ENCODE peak calls at places on chromosomes 2 and 18, in ten cellular contexts. V, W, D, N, T, L, M, J, U and F are unnamed samples.
A peak's percentile ranks its signal among the peaks of the same experiment; 100 is the strongest.

GRCh38 chr18:77131100-77131651 is 1.4 kb downstream of the MBP start:
- DNase-seq in V (no peak), W (no peak), D (peak; percentile 30), N (no peak), T (no peak), L (no peak), M (peak; percentile 41), J (no peak), U (no peak), F (no peak)

GRCh38 chr18:23453657-23454011 is 547 bp downstream of the RIOK3 start:
- DNase-seq in V (no peak), W (peak; percentile 36), D (peak; percentile 37), N (no peak), T (peak; percentile 43), L (no peak), M (peak; percentile 18), J (no peak), U (no peak), F (no peak)

GRCh38 chr2:146952691-146953090 is 892.1 kb upstream of the ACVR2A start:
- DNase-seq in V (no peak), W (no peak), D (no peak), N (no peak), T (no peak), L (no peak), M (no peak), J (no peak), U (no peak), F (no peak)

GRCh38 chr2:72864500-72864899 is 22.7 kb upstream of the SPR start:
- DNase-seq in V (peak; percentile 74), W (peak; percentile 40), D (peak; percentile 42), N (no peak), T (peak; percentile 44), L (no peak), M (no peak), J (no peak), U (no peak), F (no peak)

GRCh38 chr2:229634574-229635185 is 79.7 kb downstream of the DNER start:
- DNase-seq in V (no peak), W (no peak), D (no peak), N (no peak), T (no peak), L (no peak), M (no peak), J (no peak), U (no peak), F (no peak)

GRCh38 chr18:79420033-79420745 is 24.5 kb downstream of the NFATC1 start:
- DNase-seq in V (no peak), W (no peak), D (no peak), N (no peak), T (no peak), L (no peak), M (no peak), J (no peak), U (no peak), F (no peak)

GRCh38 chr2:99420751-99421299 is 69.0 kb downstream of the REV1 start:
- DNase-seq in V (no peak), W (peak; percentile 23), D (peak; percentile 46), N (no peak), T (no peak), L (no peak), M (no peak), J (no peak), U (no peak), F (no peak)

GRCh38 chr2:18719978-18720775 is 130.8 kb upstream of the NT5C1B start:
- DNase-seq in V (no peak), W (peak; percentile 38), D (peak; percentile 49), N (no peak), T (peak; percentile 33), L (no peak), M (no peak), J (no peak), U (no peak), F (no peak)

GRCh38 chr2:144152817-144153271 is 367.1 kb downstream of the ZEB2 start:
- DNase-seq in V (no peak), W (peak; percentile 50), D (no peak), N (peak; percentile 3), T (peak; percentile 10), L (no peak), M (no peak), J (no peak), U (no peak), F (no peak)

GRCh38 chr2:127361929-127362328 is 25.8 kb downstream of the MAP3K2 start:
- DNase-seq in V (no peak), W (no peak), D (no peak), N (no peak), T (no peak), L (no peak), M (no peak), J (no peak), U (no peak), F (no peak)

GRCh38 chr2:72040629-72041403 is 106.8 kb downstream of the CYP26B1 start:
- DNase-seq in V (no peak), W (peak; percentile 13), D (no peak), N (no peak), T (no peak), L (no peak), M (no peak), J (no peak), U (no peak), F (no peak)

GRCh38 chr18:56312554-56312953 is 325.8 kb downstream of the TXNL1 start:
- DNase-seq in V (no peak), W (no peak), D (no peak), N (no peak), T (no peak), L (no peak), M (no peak), J (no peak), U (no peak), F (no peak)

GRCh38 chr18:23835506-23835905 is 146.3 kb downstream of the LAMA3 start:
- DNase-seq in V (no peak), W (no peak), D (no peak), N (no peak), T (no peak), L (no peak), M (no peak), J (no peak), U (no peak), F (no peak)

GRCh38 chr2:27888790-27889189 is 1.4 kb downstream of the RBKS start:
- DNase-seq in V (no peak), W (no peak), D (peak; percentile 25), N (no peak), T (peak; percentile 24), L (no peak), M (no peak), J (no peak), U (no peak), F (no peak)

GRCh38 chr2:6924101-6924917 is 7.1 kb downstream of the RNF144A start:
- DNase-seq in V (no peak), W (no peak), D (no peak), N (no peak), T (no peak), L (no peak), M (no peak), J (no peak), U (no peak), F (no peak)

GRCh38 chr18:78589916-78590437 is 389.6 kb upstream of the SALL3 start:
- DNase-seq in V (no peak), W (no peak), D (no peak), N (no peak), T (no peak), L (no peak), M (no peak), J (no peak), U (no peak), F (no peak)